ENCODE peak calls at places on chromosomes 16 and 17, in eight cellular contexts. M is stimulated activated CD4-positive, alpha-beta T cell treated with anti-CD3 and anti-CD28 coated beads, Interleukin-12 subunit alpha, Interleukin-12 subunit beta, amount 100 ng/mL, for 4 hours; A is testis; B is activated CD4-positive, CD25-positive, alpha-beta regulatory T cell treated with anti-CD3 and anti-CD28 coated beads, Interleukin-2, amount 50 U/mL, for 16 hours; G is NCI-H446; U is choroid plexus epithelial cell; E is activated CD8-positive, alpha-beta T cell treated with anti-CD3 and anti-CD28 coated beads, Interleukin-2, amount 10 ng/mL, durations not matched to agents 7 days and 5 days; T is activated CD4-positive, alpha-beta T cell treated with anti-CD3 and anti-CD28 coated beads for 48 hours. Q is an unnamed sample.

GRCh38 chr16:10876799-10877341 is at the start of gene CIITA:
- DNase-seq in B (peak; percentile 22), G (no peak), T (peak; percentile 69), U (peak; percentile 60), E (peak; percentile 84), A (peak; percentile 75), M (peak; percentile 8), Q (no peak)

GRCh38 chr16:52770828-52771227 is 223.9 kb upstream of the TOX3 start:
- DNase-seq in B (no peak), M (no peak), T (no peak), A (no peak), G (no peak), U (no peak), E (no peak), Q (no peak)

GRCh38 chr17:28743243-28744103 is at the start of gene TRAF4:
- DNase-seq in A (peak; percentile 84), E (peak; percentile 81), G (peak; percentile 69), U (peak; percentile 97), M (peak; percentile 82), B (no peak), T (peak; percentile 85), Q (peak; percentile 80)

GRCh38 chr16:66952430-66953139 is 8.5 kb upstream of the CES3 start:
- DNase-seq in B (no peak), M (no peak), E (no peak), A (no peak), G (no peak), U (no peak), T (no peak), Q (no peak)

GRCh38 chr16:83549836-83550569 is 257.8 kb upstream of the HSBP1 start:
- DNase-seq in T (no peak), A (no peak), B (no peak), U (no peak), M (no peak), G (no peak), E (no peak), Q (no peak)

GRCh38 chr17:81027591-81028505 is 7.1 kb upstream of the BAIAP2 start:
- DNase-seq in A (no peak), M (peak; percentile 39), G (no peak), U (no peak), E (no peak), B (no peak), T (peak; percentile 24), Q (no peak)

GRCh38 chr16:53091508-53092211 is 36.9 kb downstream of the CHD9 start:
- DNase-seq in A (peak; percentile 72), G (peak; percentile 86), B (no peak), T (peak; percentile 22), E (no peak), M (no peak), U (peak; percentile 84), Q (peak; percentile 79)

GRCh38 chr17:81931189-81931556 is 3.6 kb upstream of the MAFG start:
- DNase-seq in G (no peak), E (no peak), B (no peak), U (no peak), A (no peak), T (no peak), M (no peak), Q (no peak)

GRCh38 chr16:57146735-57147134 is 39.1 kb downstream of the PSME3IP1 start:
- DNase-seq in E (no peak), T (no peak), B (no peak), G (no peak), A (no peak), U (no peak), M (no peak), Q (peak; percentile 45)

GRCh38 chr16:26365555-26365954 is 673.8 kb downstream of the HS3ST4 start:
- DNase-seq in A (no peak), G (no peak), M (no peak), B (no peak), E (no peak), U (no peak), T (no peak), Q (no peak)

GRCh38 chr16:9192746-9193145 is 101.3 kb downstream of the HAPSTR1 start:
- DNase-seq in T (no peak), G (no peak), M (no peak), U (no peak), A (no peak), B (no peak), E (no peak), Q (no peak)

GRCh38 chr16:21336231-21336630 is 58.1 kb upstream of the CRYM start:
- DNase-seq in G (no peak), A (no peak), T (no peak), M (no peak), E (no peak), U (no peak), B (no peak), Q (no peak)

GRCh38 chr16:27698266-27698665 is 148.3 kb downstream of the KATNIP start:
- DNase-seq in E (no peak), T (peak; percentile 9), M (no peak), G (no peak), B (no peak), U (peak; percentile 22), A (peak; percentile 57), Q (peak; percentile 42)

GRCh38 chr16:1208239-1208830 is 16.7 kb downstream of the TPSG1 start:
- DNase-seq in G (no peak), U (no peak), B (no peak), M (no peak), A (no peak), T (no peak), E (peak; percentile 45), Q (no peak)

GRCh38 chr17:4935650-4936049 is 3.6 kb downstream of the GP1BA start:
- DNase-seq in G (no peak), B (no peak), E (no peak), U (no peak), T (no peak), A (no peak), M (no peak), Q (no peak)

GRCh38 chr17:78237403-78238012 is 6.1 kb downstream of the TMEM235 start:
- DNase-seq in B (no peak), E (no peak), T (no peak), A (peak; percentile 59), M (no peak), U (no peak), G (peak; percentile 42), Q (no peak)

GRCh38 chr17:12665263-12666210 is at the start of gene MYOCD:
- DNase-seq in B (no peak), T (no peak), G (no peak), M (no peak), A (peak; percentile 40), U (peak; percentile 19), E (no peak), Q (no peak)

GRCh38 chr16:86228713-86229112 is 281.6 kb upstream of the FOXF1 start:
- DNase-seq in A (no peak), T (no peak), U (no peak), B (no peak), E (no peak), M (no peak), G (no peak), Q (no peak)

GRCh38 chr17:57600092-57600491 is 145.0 kb downstream of the CCDC182 start:
- DNase-seq in E (peak; percentile 83), T (peak; percentile 41), A (no peak), M (no peak), G (no peak), U (no peak), B (no peak), Q (no peak)